ENCODE peak calls at places on chromosome 16, in nine cellular contexts. L, F, B, X, S, T, Q, V and W are unnamed samples.

GRCh38 chr16:57226701-57227621 is 18.1 kb upstream of the ARL2BP start:
- DNase-seq in S (no peak), F (no peak), X (no peak), T (no peak), B (no peak), L (no peak), V (no peak), Q (no peak), W (no peak)

GRCh38 chr16:22813946-22814325 is at the start of gene HS3ST2:
- DNase-seq in L (no peak), F (no peak), S (peak; percentile 3), T (peak; percentile 1), V (peak; percentile 16), X (no peak), B (peak; percentile 82), Q (no peak), W (no peak)

GRCh38 chr16:70715860-70716357 is 30.1 kb upstream of the MTSS2 start:
- DNase-seq in Q (no peak), F (peak; percentile 61), X (no peak), L (peak; percentile 55), S (peak; percentile 68), B (no peak), T (peak; percentile 86), V (no peak), W (no peak)

GRCh38 chr16:54930034-54930938 is at the start of gene IRX5:
- DNase-seq in Q (peak; percentile 94), S (peak; percentile 96), L (peak; percentile 94), T (peak; percentile 96), B (peak; percentile 70), V (peak; percentile 63), X (peak; percentile 92), F (peak; percentile 83), W (peak; percentile 88)

GRCh38 chr16:2468725-2469398 is 2.2 kb upstream of the NTN3 start:
- DNase-seq in L (no peak), S (no peak), T (no peak), V (peak; percentile 84), Q (no peak), B (peak; percentile 46), X (no peak), F (no peak), W (no peak)

GRCh38 chr16:77877712-77878111 is 89.3 kb downstream of the VAT1L start:
- DNase-seq in V (no peak), L (no peak), T (peak; percentile 65), X (no peak), F (peak; percentile 10), B (no peak), Q (no peak), S (peak; percentile 76), W (no peak)

GRCh38 chr16:54066451-54067056 is 220.0 kb downstream of the IRX3 start:
- DNase-seq in L (peak; percentile 63), F (no peak), X (no peak), B (no peak), T (no peak), S (peak; percentile 8), Q (no peak), V (no peak), W (no peak)

GRCh38 chr16:47056704-47057630 is 83.5 kb upstream of the DNAJA2 start:
- DNase-seq in Q (no peak), V (no peak), T (no peak), L (no peak), B (no peak), F (no peak), X (no peak), S (no peak), W (no peak)

GRCh38 chr16:31501226-31501965 is 6.8 kb downstream of the RUSF1 start:
- DNase-seq in B (no peak), V (no peak), X (no peak), F (no peak), Q (no peak), L (no peak), T (no peak), S (no peak), W (no peak)

GRCh38 chr16:7843196-7843595 is 510.6 kb downstream of the RBFOX1 start:
- DNase-seq in B (no peak), F (no peak), T (no peak), X (no peak), S (no peak), V (no peak), L (no peak), Q (no peak), W (no peak)

GRCh38 chr16:4746991-4747574 is 12.7 kb downstream of the DNAAF8 start:
- DNase-seq in T (peak; percentile 58), L (no peak), F (no peak), Q (no peak), B (no peak), S (peak; percentile 15), X (no peak), V (no peak), W (no peak)

GRCh38 chr16:9489823-9490467 is 398.5 kb downstream of the HAPSTR1 start:
- DNase-seq in Q (no peak), X (no peak), T (no peak), L (no peak), S (no peak), V (no peak), B (peak; percentile 79), F (no peak), W (no peak)

GRCh38 chr16:9469512-9469911 is 378.1 kb downstream of the HAPSTR1 start:
- DNase-seq in L (no peak), X (no peak), T (peak; percentile 0), Q (no peak), V (no peak), B (no peak), S (no peak), F (no peak), W (no peak)

GRCh38 chr16:82082543-82083244 is 47.6 kb downstream of the HSD17B2 start:
- DNase-seq in F (no peak), T (no peak), L (no peak), S (no peak), X (no peak), B (no peak), Q (no peak), V (peak; percentile 13), W (no peak)

GRCh38 chr16:46555981-46556380 is 65.2 kb downstream of the SHCBP1 start:
- DNase-seq in T (no peak), X (no peak), S (no peak), F (no peak), L (no peak), Q (no peak), V (no peak), B (no peak), W (no peak)

GRCh38 chr16:31474173-31474714 is 2.3 kb downstream of the TGFB1I1 start:
- DNase-seq in V (no peak), F (no peak), L (no peak), X (no peak), T (peak; percentile 69), S (peak; percentile 59), Q (peak; percentile 81), B (no peak), W (no peak)

GRCh38 chr16:23174622-23175021 is 7.9 kb upstream of the SCNN1G start:
- DNase-seq in F (no peak), S (peak; percentile 29), B (no peak), V (no peak), Q (no peak), X (no peak), L (no peak), T (peak; percentile 19), W (no peak)

GRCh38 chr16:55496509-55497145 is 12.2 kb upstream of the LPCAT2 start:
- DNase-seq in F (no peak), V (peak; percentile 4), B (no peak), T (no peak), Q (no peak), S (no peak), L (no peak), X (no peak), W (peak; percentile 10)

GRCh38 chr16:19883296-19883951 is 1.2 kb downstream of the GPRC5B start:
- DNase-seq in B (peak; percentile 67), L (no peak), F (no peak), Q (peak; percentile 51), V (no peak), X (no peak), S (peak; percentile 58), T (peak; percentile 70), W (peak; percentile 53)

GRCh38 chr16:84323626-84324025 is 28.9 kb downstream of the WFDC1 start:
- DNase-seq in V (no peak), B (no peak), L (no peak), S (peak; percentile 11), T (peak; percentile 27), F (no peak), X (no peak), Q (no peak), W (no peak)

GRCh38 chr16:8108991-8109509 is 481.3 kb downstream of the TMEM114 start:
- DNase-seq in V (no peak), B (no peak), Q (peak; percentile 89), X (no peak), F (no peak), L (no peak), T (no peak), S (no peak), W (no peak)

GRCh38 chr16:3388325-3388724 is 12.5 kb downstream of the ZSCAN32 start:
- DNase-seq in S (no peak), F (no peak), X (no peak), L (no peak), T (no peak), Q (peak; percentile 84), V (no peak), B (no peak), W (no peak)

GRCh38 chr16:29310852-29311314 is 95.6 kb downstream of the NPIPB11 start:
- DNase-seq in L (no peak), Q (no peak), B (no peak), X (no peak), S (no peak), V (no peak), T (no peak), F (no peak), W (no peak)
- TF ChIP-seq CTCF in L (no peak), Q (no peak), B (no peak), X (no peak), S (no peak), V (no peak), T (no peak), F (no peak), W (no peak)

GRCh38 chr16:52549011-52549692 is 2.2 kb upstream of the TOX3 start:
- DNase-seq in S (peak; percentile 3), X (no peak), F (no peak), L (no peak), T (peak; percentile 11), B (no peak), V (no peak), Q (no peak), W (no peak)
- TF ChIP-seq CTCF in S (peak; percentile 31), X (no peak), F (no peak), L (no peak), T (peak; percentile 46), B (peak; percentile 45), V (no peak), Q (no peak), W (peak; percentile 37)

DNA sequence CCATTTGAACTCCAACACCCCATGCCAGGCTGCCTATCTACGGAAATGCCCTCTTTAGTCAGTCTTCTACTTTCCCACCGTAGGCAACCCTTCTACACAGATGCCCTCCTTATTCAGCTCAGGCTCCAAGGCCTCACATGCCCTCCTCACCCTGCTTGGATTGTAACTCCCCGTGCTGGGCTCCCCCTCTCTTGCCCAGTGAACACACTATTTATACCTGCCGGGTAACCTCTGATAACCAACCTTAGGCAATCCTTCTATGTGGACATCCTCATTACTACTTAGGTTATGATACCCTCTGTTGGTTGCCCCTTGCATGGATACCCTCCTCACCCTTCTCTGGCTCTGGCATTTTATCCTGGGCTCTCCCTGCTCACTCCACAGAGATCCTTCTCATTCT is 50.3 kb downstream of the NFAT5 start:
- DNase-seq in L (no peak), T (no peak), X (no peak), V (no peak), S (no peak), B (no peak), F (no peak), Q (no peak), W (no peak)
- TF ChIP-seq CTCF in L (no peak), T (no peak), X (no peak), V (no peak), S (no peak), B (no peak), F (no peak), Q (no peak), W (no peak)

GRCh38 chr16:546909-547770 is 13.1 kb upstream of the PRR35 start:
- DNase-seq in S (no peak), Q (peak; percentile 63), L (peak; percentile 78), T (peak; percentile 42), F (no peak), B (peak; percentile 78), V (no peak), X (peak; percentile 77), W (peak; percentile 79)
- TF ChIP-seq CTCF in S (peak; percentile 26), Q (peak; percentile 62), L (peak; percentile 48), T (peak; percentile 39), F (peak; percentile 47), B (no peak), V (no peak), X (peak; percentile 28), W (peak; percentile 52)